ENCODE peak calls at places on chromosomes 5 and 9, in five cellular contexts. J is Peyer's patch, Q is tibial artery, N is neural progenitor cell, W is RWPE2. O is an unnamed sample.
A peak's percentile ranks its signal among the peaks of the same experiment; 100 is the strongest.

GRCh38 chr5:173839117-173839713 is 48.9 kb upstream of the CPEB4 start:
- DNase-seq in J (peak; percentile 69), Q (no peak), N (no peak), W (no peak), O (no peak)

GRCh38 chr5:73103885-73104284 is 16.5 kb upstream of the TMEM171 start:
- DNase-seq in J (no peak), Q (no peak), N (no peak), W (no peak), O (no peak)

GRCh38 chr9:88746029-88746743 is 211.2 kb downstream of the NXNL2 start:
- DNase-seq in J (peak; percentile 59), Q (no peak), N (no peak), W (no peak), O (no peak)

GRCh38 chr5:38650540-38651275 is 94.3 kb upstream of the LIFR start:
- DNase-seq in J (no peak), Q (no peak), N (no peak), W (no peak), O (no peak)

GRCh38 chr5:142015781-142016533 is 3.1 kb upstream of the GNPDA1 start:
- DNase-seq in J (peak; percentile 60), Q (no peak), N (no peak), W (no peak), O (no peak)

GRCh38 chr5:133340002-133340755 is 272.2 kb downstream of the FSTL4 start:
- DNase-seq in J (peak; percentile 55), Q (peak; percentile 25), N (no peak), W (peak; percentile 56), O (no peak)

GRCh38 chr5:179367491-179367890 is 22.2 kb upstream of the ADAMTS2 start:
- DNase-seq in J (no peak), Q (no peak), N (no peak), W (peak; percentile 51), O (no peak)

GRCh38 chr9:84386753-84387152 is 46.2 kb upstream of the SLC28A3 start:
- DNase-seq in J (no peak), Q (no peak), N (no peak), W (no peak), O (no peak)

GRCh38 chr9:36112516-36112915 is 24.0 kb upstream of the GLIPR2 start:
- DNase-seq in J (no peak), Q (no peak), N (no peak), W (no peak), O (no peak)

GRCh38 chr9:135017916-135018915 is 69.3 kb upstream of the OLFM1 start:
- DNase-seq in J (no peak), Q (no peak), N (no peak), W (no peak), O (peak; percentile 39)

GRCh38 chr9:91778031-91778430 is 172.0 kb downstream of the ROR2 start:
- DNase-seq in J (no peak), Q (no peak), N (no peak), W (no peak), O (no peak)

GRCh38 chr9:107137495-107138202 is 145.4 kb upstream of the RAD23B start:
- DNase-seq in J (no peak), Q (no peak), N (peak; percentile 56), W (no peak), O (no peak)

GRCh38 chr5:9832921-9833320 is 202.8 kb upstream of the TAS2R1 start:
- DNase-seq in J (no peak), Q (no peak), N (peak; percentile 25), W (no peak), O (no peak)

GRCh38 chr9:126611592-126612328 is 2.0 kb upstream of the LMX1B start:
- DNase-seq in J (peak; percentile 82), Q (peak; percentile 73), N (peak; percentile 94), W (peak; percentile 76), O (peak; percentile 88)

GRCh38 chr9:127887792-127888191 is 10.3 kb upstream of the AK1 start:
- DNase-seq in J (no peak), Q (no peak), N (no peak), W (no peak), O (no peak)

GRCh38 chr5:128304121-128304520 is 220.6 kb downstream of the SLC12A2 start:
- DNase-seq in J (no peak), Q (no peak), N (no peak), W (no peak), O (no peak)

GRCh38 chr9:124800306-124801259 is 23.6 kb downstream of the OLFML2A start:
- DNase-seq in J (peak; percentile 75), Q (no peak), N (no peak), W (no peak), O (peak; percentile 70)

GRCh38 chr5:77168884-77169254 is 41.6 kb upstream of the PDE8B start:
- DNase-seq in J (no peak), Q (no peak), N (no peak), W (no peak), O (peak; percentile 66)

GRCh38 chr9:126239515-126239914 is 87.1 kb upstream of the MVB12B start:
- DNase-seq in J (no peak), Q (no peak), N (no peak), W (no peak), O (no peak)

GRCh38 chr5:109911731-109912130 is 222.0 kb downstream of the MAN2A1 start:
- DNase-seq in J (no peak), Q (no peak), N (no peak), W (no peak), O (no peak)

GRCh38 chr9:1939926-1940368 is 75.2 kb upstream of the SMARCA2 start:
- DNase-seq in J (peak; percentile 52), Q (no peak), N (peak; percentile 69), W (no peak), O (no peak)

GRCh38 chr9:77779010-77779409 is 130.9 kb upstream of the GNA14 start:
- DNase-seq in J (no peak), Q (no peak), N (no peak), W (no peak), O (no peak)

GRCh38 chr5:32090026-32090754 is 83.9 kb downstream of the GOLPH3 start:
- DNase-seq in J (no peak), Q (no peak), N (no peak), W (no peak), O (peak; percentile 44)

GRCh38 chr5:19175776-19176570 is 812.0 kb downstream of the CDH18 start:
- DNase-seq in J (no peak), Q (no peak), N (no peak), W (no peak), O (no peak)

GRCh38 chr9:89882876-89883275 is 278.1 kb downstream of the GADD45G start:
- DNase-seq in J (peak; percentile 21), Q (no peak), N (no peak), W (peak; percentile 7), O (peak; percentile 19)

GRCh38 chr9:136820947-136821332 is 13.2 kb downstream of the RABL6 start:
- DNase-seq in J (no peak), Q (no peak), N (peak; percentile 41), W (no peak), O (no peak)

GRCh38 chr5:168727547-168728120 is 148.5 kb upstream of the PANK3 start:
- DNase-seq in J (no peak), Q (no peak), N (no peak), W (no peak), O (no peak)

GRCh38 chr5:132073231-132074013 is at the start of gene CSF2:
- DNase-seq in J (no peak), Q (no peak), N (no peak), W (no peak), O (peak; percentile 64)

GRCh38 chr9:69153707-69154521 is 20.2 kb upstream of the TJP2 start:
- DNase-seq in J (no peak), Q (no peak), N (no peak), W (no peak), O (no peak)

GRCh38 chr5:133783481-133783880 is 171.1 kb upstream of the FSTL4 start:
- DNase-seq in J (no peak), Q (no peak), N (no peak), W (no peak), O (no peak)

GRCh38 chr9:130837644-130838043 is 2.6 kb downstream of the ABL1 start:
- DNase-seq in J (no peak), Q (no peak), N (peak; percentile 31), W (no peak), O (no peak)
- H3K27ac ChIP-seq in J (peak overlapping the region; percentile 95), Q (peak overlapping the region; percentile 89), N (no peak overlapping the region), W (peak overlapping the region; percentile 91), O (no peak overlapping the region)

GRCh38 chr9:121280715-121281613 is 13.0 kb downstream of the GSN start:
- DNase-seq in J (no peak), Q (no peak), N (no peak), W (no peak), O (no peak)

GRCh38 chr9:121277518-121278275 is 9.7 kb downstream of the GSN start:
- DNase-seq in J (no peak), Q (no peak), N (no peak), W (no peak), O (no peak)

GRCh38 chr9:121277026-121277425 is 9.1 kb downstream of the GSN start:
- DNase-seq in J (no peak), Q (no peak), N (no peak), W (no peak), O (no peak)

GRCh38 chr9:121279841-121280388 is 12.0 kb downstream of the GSN start:
- DNase-seq in J (no peak), Q (no peak), N (no peak), W (no peak), O (peak; percentile 54)

GRCh38 chr9:121278535-121279169 is 10.7 kb downstream of the GSN start:
- DNase-seq in J (peak; percentile 79), Q (peak; percentile 88), N (peak; percentile 67), W (peak; percentile 85), O (no peak)
- H3K4me1 ChIP-seq in J (peaks cover 7% of the 10 kb centered on the region), Q (peaks cover 100% of the 10 kb centered on the region), N (peaks cover 5% of the 10 kb centered on the region), W (peaks cover 49% of the 10 kb centered on the region), O (peaks cover 70% of the 10 kb centered on the region)

GRCh38 chr9:21491742-21492141 is 9.6 kb upstream of the IFNE start:
- DNase-seq in J (no peak), Q (no peak), N (no peak), W (no peak), O (no peak)
- TF ChIP-seq CTCF in J (no peak), Q (no peak), N (peak; percentile 16), W (peak; percentile 28), O (no peak)

GRCh38 chr9:16267336-16268036 is 603.0 kb downstream of the BNC2 start:
- DNase-seq in J (no peak), Q (no peak), N (no peak), W (no peak), O (no peak)

GRCh38 chr9:16268037-16269010 is 602.1 kb downstream of the BNC2 start:
- DNase-seq in J (no peak), Q (no peak), N (no peak), W (no peak), O (no peak)

GRCh38 chr9:16262467-16263261 is 607.8 kb downstream of the BNC2 start:
- DNase-seq in J (no peak), Q (no peak), N (no peak), W (no peak), O (no peak)

GRCh38 chr9:16265671-16266070 is 604.8 kb downstream of the BNC2 start:
- DNase-seq in J (no peak), Q (no peak), N (no peak), W (no peak), O (no peak)

DNA sequence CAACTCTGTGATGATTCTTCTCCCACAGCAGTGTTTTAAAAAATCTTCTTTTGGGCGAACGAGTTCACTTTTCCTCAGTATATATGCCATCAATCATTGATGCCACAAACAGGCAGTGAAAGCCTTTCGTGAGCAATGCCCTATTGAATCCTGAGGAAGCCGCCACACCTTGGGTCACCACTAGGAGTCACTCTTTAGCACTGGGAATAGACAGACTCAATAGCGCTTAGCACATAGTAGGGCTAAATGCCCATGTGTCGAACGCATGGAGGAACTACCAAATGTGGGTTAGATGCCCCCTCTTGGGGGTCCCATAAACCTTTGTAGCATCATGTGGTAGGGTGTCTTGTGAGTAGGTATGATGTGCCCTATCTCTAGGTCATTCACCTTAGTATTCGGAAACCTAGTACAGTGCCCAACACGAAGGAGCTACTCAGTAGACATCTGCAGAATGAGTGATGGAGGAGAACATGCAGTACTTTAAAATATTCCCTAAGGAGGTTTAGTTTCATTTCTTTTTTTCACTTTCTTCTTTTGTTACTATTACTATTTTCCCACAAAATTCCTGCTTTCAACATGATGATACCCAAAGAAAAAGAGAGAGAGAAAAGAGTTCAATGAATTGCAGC is 603.7 kb downstream of the BNC2 start:
- DNase-seq in J (no peak), Q (no peak), N (peak; percentile 13), W (no peak), O (no peak)
- H3K27ac ChIP-seq in J (peak overlapping the region; percentile 44), Q (peak overlapping the region; percentile 34), N (no peak overlapping the region), W (no peak overlapping the region), O (peak overlapping the region; percentile 56)

O was measured in upper lobe of right lung.